ENCODE peak calls at places on chromosomes 13 and 19, in ten cellular contexts. F is SK-N-SH, B is HL-60, M is GM12892, T is stomach, S is transverse colon, X is GM12891, D is K562, C is breast epithelium, O is upper lobe of left lung. W is an unnamed sample.

GRCh38 chr13:75482070-75482819 is at the start of gene TBC1D4:
- DNase-seq in F (peak; percentile 89), B (peak; percentile 93), M (peak; percentile 59), T (peak; percentile 83), S (peak; percentile 87), X (peak; percentile 54), D (peak; percentile 78), C (peak; percentile 71), O (peak; percentile 91), W (no peak)

GRCh38 chr19:34999498-35000337 is at the start of gene GRAMD1A:
- DNase-seq in F (peak; percentile 98), B (peak; percentile 78), M (peak; percentile 94), T (peak; percentile 92), S (peak; percentile 91), X (peak; percentile 87), D (peak; percentile 89), C (peak; percentile 88), O (peak; percentile 92), W (no peak)

GRCh38 chr13:113627136-113627535 is 30.9 kb downstream of the ATP4B start:
- DNase-seq in F (no peak), B (no peak), M (no peak), T (no peak), S (no peak), X (no peak), D (no peak), C (peak; percentile 42), O (no peak), W (no peak)

GRCh38 chr13:74767031-74767430 is 632.8 kb upstream of the KLF12 start:
- DNase-seq in F (no peak), B (no peak), M (no peak), T (no peak), S (no peak), X (no peak), D (no peak), C (no peak), O (no peak), W (no peak)

GRCh38 chr13:99737456-99737855 is 234.1 kb downstream of the ZIC5 start:
- DNase-seq in F (no peak), B (no peak), M (no peak), T (peak; percentile 2), S (no peak), X (no peak), D (no peak), C (no peak), O (no peak), W (no peak)

GRCh38 chr19:33558846-33559245 is 37.3 kb upstream of the PEPD start:
- DNase-seq in F (no peak), B (no peak), M (no peak), T (no peak), S (no peak), X (no peak), D (no peak), C (peak; percentile 31), O (no peak), W (no peak)

GRCh38 chr13:103033999-103034398 is 32.2 kb downstream of the SLC10A2 start:
- DNase-seq in F (no peak), B (no peak), M (no peak), T (no peak), S (no peak), X (no peak), D (no peak), C (no peak), O (no peak), W (no peak)

GRCh38 chr19:7658219-7658686 is 10.6 kb upstream of the RETN start:
- DNase-seq in F (no peak), B (peak; percentile 35), M (peak; percentile 88), T (no peak), S (peak; percentile 37), X (peak; percentile 92), D (no peak), C (no peak), O (peak; percentile 67), W (no peak)

GRCh38 chr13:99432637-99433542 is 68.4 kb upstream of the TM9SF2 start:
- DNase-seq in F (no peak), B (peak; percentile 82), M (peak; percentile 62), T (peak; percentile 52), S (peak; percentile 62), X (peak; percentile 47), D (peak; percentile 39), C (no peak), O (peak; percentile 78), W (no peak)

GRCh38 chr19:5823579-5824281 is 15.8 kb downstream of the FUT6 start:
- DNase-seq in F (peak; percentile 69), B (peak; percentile 29), M (no peak), T (peak; percentile 71), S (peak; percentile 54), X (no peak), D (peak; percentile 74), C (no peak), O (peak; percentile 28), W (no peak)

GRCh38 chr13:76016799-76017198 is 380.7 kb downstream of the LMO7 start:
- DNase-seq in F (peak; percentile 17), B (peak; percentile 18), M (no peak), T (no peak), S (peak; percentile 8), X (peak; percentile 1), D (peak; percentile 58), C (no peak), O (no peak), W (no peak)

GRCh38 chr13:80342541-80343371 is 1.8 kb upstream of the SPRY2 start:
- DNase-seq in F (peak; percentile 84), B (peak; percentile 88), M (no peak), T (peak; percentile 89), S (peak; percentile 87), X (no peak), D (peak; percentile 84), C (peak; percentile 82), O (peak; percentile 90), W (no peak)

GRCh38 chr13:45327253-45327954 is 13.6 kb downstream of the TPT1 start:
- DNase-seq in F (no peak), B (no peak), M (no peak), T (no peak), S (no peak), X (no peak), D (no peak), C (no peak), O (no peak), W (no peak)
- TF ChIP-seq POLR2AphosphoS5 in F (no peak), B (no peak), M (no peak), T (no peak), S (no peak), X (no peak), D (no peak), C (no peak), O (no peak), W (no peak)

GRCh38 chr19:38315657-38316476 is at the start of gene YIF1B:
- DNase-seq in F (peak; percentile 99), B (peak; percentile 98), M (peak; percentile 96), T (peak; percentile 96), S (peak; percentile 97), X (peak; percentile 98), D (peak; percentile 98), C (peak; percentile 96), O (peak; percentile 99), W (no peak)

GRCh38 chr19:38318595-38319142 is 976 bp upstream of the KCNK6 start:
- DNase-seq in F (no peak), B (no peak), M (no peak), T (no peak), S (no peak), X (no peak), D (no peak), C (no peak), O (no peak), W (no peak)

GRCh38 chr19:38319421-38320258 is at the start of gene KCNK6:
- DNase-seq in F (peak; percentile 72), B (peak; percentile 22), M (no peak), T (peak; percentile 70), S (peak; percentile 82), X (no peak), D (no peak), C (no peak), O (peak; percentile 65), W (no peak)

GRCh38 chr19:38316477-38317067 is 825 bp upstream of the YIF1B start:
- DNase-seq in F (no peak), B (no peak), M (no peak), T (no peak), S (no peak), X (no peak), D (no peak), C (no peak), O (no peak), W (no peak)

DNA sequence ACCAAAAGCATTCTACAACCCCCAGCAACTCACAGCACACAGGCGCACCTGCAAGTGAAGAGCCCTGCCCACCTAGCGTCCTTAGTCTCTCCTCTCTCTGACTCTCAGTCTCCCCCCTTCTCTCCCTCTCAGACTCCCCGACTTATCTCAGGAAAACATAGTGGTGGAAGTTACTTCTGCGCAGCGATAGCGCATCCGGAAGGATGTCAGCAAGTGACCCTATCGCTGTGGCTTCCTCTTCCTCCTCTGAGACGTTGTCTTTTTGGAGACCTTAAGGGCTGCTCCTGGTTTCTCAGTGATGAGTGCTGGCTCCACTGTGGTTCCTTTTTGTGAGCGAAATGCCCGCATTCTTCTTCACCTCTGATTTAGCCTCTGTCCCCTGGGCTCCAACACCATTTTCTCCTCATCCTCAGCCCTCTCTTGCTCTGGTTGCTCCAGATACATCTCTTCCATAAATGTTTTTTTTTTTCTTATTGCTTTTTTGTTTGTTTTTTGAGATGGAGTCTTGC is 1.4 kb upstream of the YIF1B start:
- DNase-seq in F (no peak), B (peak; percentile 79), M (no peak), T (no peak), S (no peak), X (no peak), D (peak; percentile 97), C (no peak), O (peak; percentile 58), W (no peak)
- TF ChIP-seq POLR2AphosphoS5 in F (no peak), B (no peak), M (no peak), T (no peak), S (no peak), X (no peak), D (peak; percentile 97), C (no peak), O (no peak), W (no peak)

GRCh38 chr19:57830071-57830602 is at the start of gene ZNF587B:
- DNase-seq in F (peak; percentile 50), B (no peak), M (no peak), T (peak; percentile 51), S (peak; percentile 64), X (no peak), D (peak; percentile 61), C (peak; percentile 64), O (peak; percentile 42), W (no peak)
- TF ChIP-seq POLR2AphosphoS5 in F (no peak), B (no peak), M (no peak), T (no peak), S (no peak), X (no peak), D (no peak), C (no peak), O (peak; percentile 26), W (peak; percentile 80)

DNA sequence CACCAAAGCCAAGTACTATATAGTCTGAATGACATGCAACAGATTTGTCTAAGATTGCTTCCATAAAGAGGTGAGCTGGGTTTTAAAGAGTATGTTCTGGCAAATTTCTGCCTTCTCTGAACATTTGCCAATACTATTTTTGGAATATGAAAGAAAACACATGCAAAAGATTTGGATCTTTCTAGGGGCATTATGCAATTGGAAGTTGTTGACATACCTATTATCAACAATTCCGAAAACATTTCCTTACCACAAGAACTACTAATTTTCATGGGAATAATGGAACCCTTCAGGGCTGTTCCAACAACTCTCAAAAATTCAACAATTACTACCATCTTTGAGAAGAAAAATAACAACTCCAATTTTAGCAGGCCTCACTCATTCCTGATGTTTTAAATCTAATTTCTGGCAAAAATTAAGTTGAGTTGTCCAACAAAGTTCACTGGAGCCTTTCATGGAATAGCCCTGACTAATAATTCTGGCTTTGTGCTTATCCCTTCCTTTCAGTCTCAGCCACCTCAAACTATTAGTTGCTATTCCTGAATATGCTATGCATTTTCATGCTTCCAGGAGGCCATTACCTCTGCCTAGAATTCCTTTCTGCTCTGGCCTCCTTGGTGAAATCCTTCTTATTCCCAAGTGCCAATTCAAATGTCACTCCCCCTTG is 250.0 kb downstream of the RGCC start:
- DNase-seq in F (no peak), B (no peak), M (no peak), T (no peak), S (no peak), X (no peak), D (no peak), C (no peak), O (no peak), W (no peak)
- TF ChIP-seq POLR2AphosphoS5 in F (no peak), B (no peak), M (no peak), T (no peak), S (no peak), X (no peak), D (no peak), C (no peak), O (no peak), W (no peak)

W was measured in vagina.